ENCODE peak calls at places on chromosomes 5 and 9, in six cellular contexts. O is PC-3, E is lower leg skin, L is foreskin fibroblast, F is cardiac muscle cell, M is heart right ventricle. W is an unnamed sample.

GRCh38 chr9:127868278-127868903 is 9.1 kb downstream of the AK1 start:
- DNase-seq in O (no peak), E (no peak), L (no peak), F (no peak), M (no peak), W (no peak)

GRCh38 chr9:89295400-89295799 is 15.6 kb upstream of the CKS2 start:
- DNase-seq in O (no peak), E (no peak), L (no peak), F (no peak), M (no peak), W (no peak)

GRCh38 chr5:172713113-172713808 is 57.7 kb downstream of the DUSP1 start:
- DNase-seq in O (peak), E (no peak), L (peak), F (peak), M (peak), W (peak)

GRCh38 chr9:19372576-19372975 is 7.5 kb downstream of the RPS6 start:
- DNase-seq in O (no peak), E (no peak), L (no peak), F (no peak), M (no peak), W (no peak)

GRCh38 chr9:764105-764524 is 77.4 kb upstream of the DMRT1 start:
- DNase-seq in O (peak), E (peak), L (peak), F (peak), M (peak), W (no peak)

GRCh38 chr9:92746567-92747458 is 17.8 kb downstream of the BICD2 start:
- DNase-seq in O (no peak), E (no peak), L (peak), F (no peak), M (no peak), W (no peak)

GRCh38 chr9:113545068-113545467 is 81.5 kb downstream of the RGS3 start:
- DNase-seq in O (no peak), E (no peak), L (no peak), F (no peak), M (no peak), W (no peak)

GRCh38 chr5:136330353-136330913 is 34.9 kb downstream of the TRPC7 start:
- DNase-seq in O (no peak), E (no peak), L (no peak), F (no peak), M (no peak), W (no peak)

GRCh38 chr9:129023036-129023907 is 4.9 kb downstream of the SH3GLB2 start:
- DNase-seq in O (no peak), E (no peak), L (peak), F (no peak), M (peak), W (peak)

GRCh38 chr9:119559986-119560385 is 190.8 kb upstream of the BRINP1 start:
- DNase-seq in O (no peak), E (no peak), L (no peak), F (no peak), M (no peak), W (no peak)

GRCh38 chr5:40572359-40572758 is 107.4 kb upstream of the PTGER4 start:
- DNase-seq in O (no peak), E (no peak), L (no peak), F (no peak), M (no peak), W (no peak)

GRCh38 chr9:95689669-95690068 is 172.9 kb upstream of the PTCH1 start:
- DNase-seq in O (no peak), E (no peak), L (no peak), F (no peak), M (no peak), W (no peak)

GRCh38 chr5:33764786-33765185 is 127.0 kb downstream of the ADAMTS12 start:
- DNase-seq in O (no peak), E (no peak), L (no peak), F (no peak), M (no peak), W (no peak)

GRCh38 chr5:14869286-14870164 is 2.1 kb downstream of the ANKH start:
- DNase-seq in O (peak), E (no peak), L (no peak), F (no peak), M (no peak), W (peak)

GRCh38 chr9:127524373-127524772 is 73.1 kb downstream of the LRSAM1 start:
- DNase-seq in O (no peak), E (no peak), L (peak), F (no peak), M (no peak), W (no peak)

GRCh38 chr9:125650271-125650737 is 56.7 kb downstream of the MAPKAP1 start:
- DNase-seq in O (peak), E (no peak), L (peak), F (no peak), M (no peak), W (no peak)

GRCh38 chr9:108784998-108785397 is 70.8 kb downstream of the ACTL7B start:
- DNase-seq in O (no peak), E (no peak), L (peak), F (no peak), M (no peak), W (no peak)

GRCh38 chr9:134396258-134396742 is 70.0 kb downstream of the RXRA start:
- DNase-seq in O (no peak), E (no peak), L (no peak), F (no peak), M (no peak), W (no peak)

GRCh38 chr5:121550989-121551388 is 300.7 kb upstream of the FTMT start:
- DNase-seq in O (no peak), E (no peak), L (no peak), F (no peak), M (no peak), W (no peak)

GRCh38 chr5:151202381-151203139 is 21.3 kb downstream of the CCDC69 start:
- DNase-seq in O (peak), E (no peak), L (peak), F (no peak), M (no peak), W (no peak)

GRCh38 chr5:1974081-1974480 is 91.4 kb upstream of the IRX4 start:
- DNase-seq in O (no peak), E (no peak), L (no peak), F (no peak), M (no peak), W (no peak)

GRCh38 chr5:133968057-133968993 is at the start of gene C5orf15:
- DNase-seq in O (peak), E (peak), L (peak), F (peak), M (peak), W (peak)

GRCh38 chr5:144202072-144202471 is 31.4 kb downstream of the KCTD16 start:
- DNase-seq in O (no peak), E (no peak), L (peak), F (no peak), M (no peak), W (no peak)

GRCh38 chr5:68028131-68028727 is 187.3 kb upstream of the PIK3R1 start:
- DNase-seq in O (no peak), E (no peak), L (peak), F (no peak), M (no peak), W (no peak)

GRCh38 chr5:126115230-126115629 is 308.0 kb upstream of the GRAMD2B start:
- DNase-seq in O (no peak), E (no peak), L (no peak), F (no peak), M (no peak), W (no peak)

GRCh38 chr5:59061377-59061776 is 478.5 kb downstream of the RAB3C start:
- DNase-seq in O (peak), E (no peak), L (peak), F (no peak), M (no peak), W (no peak)

GRCh38 chr9:22079873-22080341 is 70.8 kb upstream of the CDKN2B start:
- DNase-seq in O (no peak), E (peak), L (peak), F (no peak), M (no peak), W (no peak)

GRCh38 chr5:111680737-111681413 is 76.1 kb downstream of the NREP start:
- DNase-seq in O (peak), E (peak), L (peak), F (no peak), M (peak), W (peak)

GRCh38 chr5:156042726-156043125 is 284.2 kb upstream of the SGCD start:
- DNase-seq in O (no peak), E (no peak), L (no peak), F (no peak), M (no peak), W (no peak)

GRCh38 chr5:103397996-103398581 is 139.5 kb downstream of the MACIR start:
- DNase-seq in O (peak), E (no peak), L (peak), F (no peak), M (no peak), W (no peak)

GRCh38 chr5:1895771-1896420 is 13.2 kb upstream of the IRX4 start:
- DNase-seq in O (no peak), E (no peak), L (no peak), F (no peak), M (no peak), W (peak)

GRCh38 chr5:126852104-126852531 is 75.2 kb downstream of the LMNB1 start:
- DNase-seq in O (no peak), E (no peak), L (no peak), F (no peak), M (no peak), W (no peak)

GRCh38 chr5:56327810-56328209 is 94.7 kb upstream of the ANKRD55 start:
- DNase-seq in O (no peak), E (no peak), L (no peak), F (peak), M (no peak), W (no peak)

GRCh38 chr5:6545770-6546690 is 86.8 kb downstream of the NSUN2 start:
- DNase-seq in O (no peak), E (no peak), L (no peak), F (no peak), M (no peak), W (no peak)

GRCh38 chr5:378301-378891 is 56.9 kb downstream of the AHRR start:
- DNase-seq in O (peak), E (peak), L (peak), F (no peak), M (no peak), W (no peak)

GRCh38 chr5:79080804-79081203 is 11.2 kb downstream of the BHMT2 start:
- DNase-seq in O (no peak), E (no peak), L (no peak), F (no peak), M (no peak), W (no peak)

GRCh38 chr5:79076819-79077218 is 7.3 kb downstream of the BHMT2 start:
- DNase-seq in O (no peak), E (no peak), L (peak), F (no peak), M (no peak), W (no peak)

GRCh38 chr5:79077680-79078365 is 8.3 kb downstream of the BHMT2 start:
- DNase-seq in O (no peak), E (no peak), L (peak), F (no peak), M (no peak), W (no peak)

GRCh38 chr5:79074641-79075040 is 5.1 kb downstream of the BHMT2 start:
- DNase-seq in O (peak), E (no peak), L (peak), F (no peak), M (no peak), W (no peak)

GRCh38 chr5:79075646-79076426 is 6.3 kb downstream of the BHMT2 start:
- DNase-seq in O (no peak), E (no peak), L (peak), F (no peak), M (peak), W (no peak)
- TF ChIP-seq CTCF in O (no peak), E (no peak), L (no peak), F (no peak), M (no peak), W (no peak)

GRCh38 chr5:179343021-179343781 is 2.1 kb downstream of the ADAMTS2 start:
- DNase-seq in O (no peak), E (no peak), L (peak), F (no peak), M (no peak), W (no peak)
- H3K4me3 ChIP-seq in O (no peak), E (peak), L (peak), F (peak), M (peak), W (peak)

GRCh38 chr5:157917909-157918809 is 59.2 kb upstream of the CLINT1 start:
- DNase-seq in O (peak), E (peak), L (peak), F (peak), M (peak), W (peak)

GRCh38 chr5:157912621-157913325 is 53.8 kb upstream of the CLINT1 start:
- DNase-seq in O (peak), E (peak), L (no peak), F (no peak), M (no peak), W (no peak)

GRCh38 chr5:157913575-157913974 is 54.6 kb upstream of the CLINT1 start:
- DNase-seq in O (no peak), E (no peak), L (no peak), F (no peak), M (no peak), W (no peak)

GRCh38 chr5:157914389-157914788 is 55.4 kb upstream of the CLINT1 start:
- DNase-seq in O (no peak), E (no peak), L (no peak), F (no peak), M (no peak), W (no peak)

DNA sequence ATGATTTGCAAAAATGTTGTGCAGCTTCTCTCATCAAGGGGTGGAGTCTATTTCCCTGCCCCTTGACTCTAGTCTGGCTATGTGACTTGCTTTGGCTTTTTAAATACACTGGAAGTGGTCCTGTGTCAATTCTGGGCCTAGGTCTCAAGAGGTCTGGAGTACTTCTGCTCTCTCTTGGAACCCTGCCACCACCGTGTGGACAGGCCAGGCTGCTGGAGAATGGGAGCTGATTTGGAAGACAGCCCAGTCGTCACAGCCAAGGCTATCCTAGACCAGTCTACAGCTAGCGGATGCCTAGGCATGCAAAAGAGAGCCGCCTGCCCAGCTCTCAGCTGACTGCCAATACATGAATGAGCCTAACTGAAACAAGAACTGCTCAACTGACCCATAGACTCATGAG is 56.7 kb upstream of the CLINT1 start:
- DNase-seq in O (peak), E (peak), L (no peak), F (peak), M (peak), W (peak)
- TF ChIP-seq CTCF in O (no peak), E (no peak), L (no peak), F (no peak), M (no peak), W (peak)

GRCh38 chr5:115843444-115844130 is 1.9 kb downstream of the AP3S1 start:
- DNase-seq in O (no peak), E (no peak), L (no peak), F (no peak), M (no peak), W (no peak)
- H3K4me3 ChIP-seq in O (peak), E (no peak), L (peak), F (peak), M (peak), W (peak)

W was measured in BE2C.